ENCODE peak calls at places on chromosomes 12 and 14, in nine cellular contexts. T, Z, O, M, P, R, E, U and N are unnamed samples.

GRCh38 chr12:114869091-114869834 is 185.3 kb upstream of the TBX3 start:
- DNase-seq in T (no peak), Z (peak), O (no peak), M (no peak), P (no peak), R (no peak), E (peak), U (no peak), N (peak)

GRCh38 chr12:13087766-13088165 is 15.7 kb downstream of the GSG1 start:
- DNase-seq in T (no peak), Z (no peak), O (no peak), M (no peak), P (no peak), R (no peak), E (no peak), U (no peak), N (no peak)

GRCh38 chr12:121576851-121577391 is 3.9 kb downstream of the KDM2B start:
- DNase-seq in T (peak), Z (peak), O (no peak), M (no peak), P (no peak), R (no peak), E (peak), U (peak), N (peak)

GRCh38 chr14:92495041-92495440 is 18.5 kb upstream of the RIN3 start:
- DNase-seq in T (peak), Z (no peak), O (no peak), M (no peak), P (no peak), R (no peak), E (no peak), U (peak), N (no peak)

GRCh38 chr14:85622986-85623385 is 93.0 kb downstream of the FLRT2 start:
- DNase-seq in T (no peak), Z (no peak), O (no peak), M (no peak), P (no peak), R (no peak), E (no peak), U (no peak), N (no peak)

GRCh38 chr12:57766464-57767311 is at the start of gene CYP27B1:
- DNase-seq in T (peak), Z (no peak), O (no peak), M (no peak), P (no peak), R (no peak), E (no peak), U (peak), N (peak)

GRCh38 chr14:25833341-25834121 is 764.3 kb downstream of the NOVA1 start:
- DNase-seq in T (peak), Z (peak), O (peak), M (peak), P (no peak), R (no peak), E (no peak), U (peak), N (peak)

GRCh38 chr12:75953312-75953906 is 78.2 kb downstream of the PHLDA1 start:
- DNase-seq in T (peak), Z (peak), O (no peak), M (no peak), P (no peak), R (no peak), E (peak), U (peak), N (peak)

GRCh38 chr14:106134901-106135300 is 608.5 kb downstream of the TMEM121 start:
- DNase-seq in T (no peak), Z (no peak), O (no peak), M (no peak), P (no peak), R (no peak), E (no peak), U (no peak), N (no peak)

GRCh38 chr14:69117020-69117767 is 35.7 kb downstream of the DCAF5 start:
- DNase-seq in T (no peak), Z (no peak), O (no peak), M (no peak), P (no peak), R (no peak), E (no peak), U (no peak), N (no peak)

DNA sequence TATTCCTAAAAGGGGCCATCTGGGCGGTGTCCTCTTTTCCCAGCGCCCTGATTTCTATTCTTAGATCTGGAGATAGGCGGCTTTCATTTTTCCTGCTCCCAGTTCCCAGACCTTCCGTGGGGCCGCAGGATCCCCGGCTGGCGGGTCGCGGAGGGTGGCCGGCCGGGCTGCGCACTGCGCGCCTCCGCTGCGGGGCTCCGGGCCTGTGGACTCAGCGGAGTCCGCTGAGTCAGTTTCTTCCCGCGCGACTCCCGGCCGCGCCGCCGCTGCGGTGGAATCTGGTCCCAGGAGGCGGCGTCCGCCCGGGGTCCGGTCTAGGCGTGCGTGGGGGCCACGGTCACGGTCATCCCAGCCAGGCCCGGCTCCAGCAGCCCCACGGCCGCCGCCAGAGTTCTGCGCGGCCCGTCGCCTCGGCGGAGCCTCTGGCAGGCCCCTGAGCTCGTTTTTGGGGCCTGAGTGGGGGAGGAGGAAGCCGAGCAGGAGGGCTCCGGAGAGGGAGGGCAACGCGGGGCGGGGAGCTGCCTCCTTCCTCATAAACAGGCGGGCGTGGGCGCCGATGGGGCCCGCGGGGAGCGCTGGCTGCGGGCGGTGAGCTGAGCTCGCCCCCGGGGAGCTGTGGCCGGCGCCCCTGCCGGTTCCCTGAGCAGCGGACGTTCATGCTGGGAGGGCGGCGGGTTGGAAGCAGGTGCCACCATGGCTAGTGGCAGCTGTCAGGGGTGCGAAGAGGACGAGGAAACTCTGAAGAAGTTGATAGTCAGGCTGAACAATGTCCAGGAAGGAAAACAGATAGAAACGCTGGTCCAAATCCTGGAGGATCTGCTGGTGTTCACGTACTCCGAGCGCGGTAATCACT is at the start of gene LRRK2:
- DNase-seq in T (peak), Z (peak), O (peak), M (peak), P (peak), R (peak), E (peak), U (peak), N (peak)
- TF ChIP-seq CTCF in T (no peak), Z (peak), O (no peak), M (peak), P (no peak), R (no peak), E (peak), U (no peak), N (no peak)

GRCh38 chr14:102063808-102064429 is 22.9 kb downstream of the HSP90AA1 start:
- DNase-seq in T (no peak), Z (no peak), O (no peak), M (no peak), P (no peak), R (no peak), E (no peak), U (no peak), N (no peak)
- H3K4me3 ChIP-seq in T (no peak), Z (no peak), O (no peak), M (no peak), P (no peak), R (no peak), E (no peak), U (no peak), N (no peak)

DNA sequence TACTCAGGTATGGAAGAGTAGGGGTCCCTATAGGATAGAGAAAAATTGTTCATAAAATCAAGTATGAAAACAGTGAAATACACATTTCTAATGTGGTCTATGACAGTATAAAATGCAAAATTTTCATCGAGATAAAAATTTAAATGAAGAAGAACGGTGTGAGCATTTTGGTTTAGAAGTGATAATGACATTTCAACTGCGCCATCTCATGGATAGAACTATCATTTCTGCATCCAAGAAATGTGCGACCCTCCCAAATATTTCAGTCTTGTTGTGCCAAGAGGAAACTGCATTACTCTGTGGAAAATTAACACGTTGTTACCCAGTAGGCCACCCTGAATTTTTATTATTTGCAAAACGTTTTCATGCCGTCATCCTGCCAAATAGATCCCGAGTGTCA is 108.8 kb downstream of the CRACR2A start:
- DNase-seq in T (no peak), Z (no peak), O (no peak), M (no peak), P (no peak), R (no peak), E (no peak), U (no peak), N (no peak)
- TF ChIP-seq CTCF in T (no peak), Z (peak), O (no peak), M (peak), P (no peak), R (no peak), E (no peak), U (no peak), N (no peak)

GRCh38 chr12:123764109-123764508 is 2.0 kb downstream of the DNAH10 start:
- DNase-seq in T (no peak), Z (no peak), O (no peak), M (no peak), P (no peak), R (no peak), E (no peak), U (no peak), N (no peak)

GRCh38 chr12:123765504-123766035 is 3.5 kb downstream of the DNAH10 start:
- DNase-seq in T (no peak), Z (no peak), O (no peak), M (no peak), P (no peak), R (no peak), E (no peak), U (no peak), N (no peak)

GRCh38 chr12:123763093-123763492 is 992 bp downstream of the DNAH10 start:
- DNase-seq in T (no peak), Z (no peak), O (no peak), M (no peak), P (no peak), R (no peak), E (no peak), U (peak), N (no peak)

GRCh38 chr12:123761841-123762714 is at the start of gene DNAH10:
- DNase-seq in T (peak), Z (no peak), O (no peak), M (peak), P (peak), R (peak), E (no peak), U (peak), N (peak)

DNA sequence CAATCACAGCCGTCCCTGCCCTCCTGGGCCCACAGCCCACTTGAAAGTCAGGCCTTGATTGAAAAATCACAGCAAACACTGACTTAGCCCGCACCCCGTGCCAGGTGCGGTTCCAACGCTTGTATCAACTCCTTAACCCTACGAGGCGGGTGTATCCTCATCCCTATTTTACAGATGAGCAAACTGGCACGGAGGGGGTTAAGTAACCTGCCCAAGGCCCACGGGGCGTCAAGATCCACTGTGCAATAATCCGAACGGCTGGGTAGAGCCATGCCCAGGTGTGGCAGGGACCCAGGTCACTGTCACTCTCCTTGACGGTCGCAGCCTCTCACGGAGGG is 583 bp downstream of the DNAH10 start:
- DNase-seq in T (no peak), Z (no peak), O (no peak), M (no peak), P (no peak), R (no peak), E (no peak), U (no peak), N (no peak)
- H3K4me3 ChIP-seq in T (peak), Z (no peak), O (peak), M (no peak), P (peak), R (peak), E (no peak), U (peak), N (peak)

GRCh38 chr14:28776482-28777266 is 10.1 kb downstream of the FOXG1 start:
- DNase-seq in T (no peak), Z (no peak), O (no peak), M (no peak), P (no peak), R (no peak), E (no peak), U (no peak), N (no peak)

GRCh38 chr14:28774764-28775738 is 8.5 kb downstream of the FOXG1 start:
- DNase-seq in T (no peak), Z (no peak), O (no peak), M (no peak), P (no peak), R (no peak), E (no peak), U (no peak), N (no peak)

GRCh38 chr14:28772613-28773012 is 6.0 kb downstream of the FOXG1 start:
- DNase-seq in T (no peak), Z (no peak), O (no peak), M (no peak), P (no peak), R (no peak), E (no peak), U (no peak), N (no peak)

GRCh38 chr14:28773176-28773575 is 6.6 kb downstream of the FOXG1 start:
- DNase-seq in T (no peak), Z (no peak), O (no peak), M (no peak), P (no peak), R (no peak), E (no peak), U (no peak), N (no peak)

DNA sequence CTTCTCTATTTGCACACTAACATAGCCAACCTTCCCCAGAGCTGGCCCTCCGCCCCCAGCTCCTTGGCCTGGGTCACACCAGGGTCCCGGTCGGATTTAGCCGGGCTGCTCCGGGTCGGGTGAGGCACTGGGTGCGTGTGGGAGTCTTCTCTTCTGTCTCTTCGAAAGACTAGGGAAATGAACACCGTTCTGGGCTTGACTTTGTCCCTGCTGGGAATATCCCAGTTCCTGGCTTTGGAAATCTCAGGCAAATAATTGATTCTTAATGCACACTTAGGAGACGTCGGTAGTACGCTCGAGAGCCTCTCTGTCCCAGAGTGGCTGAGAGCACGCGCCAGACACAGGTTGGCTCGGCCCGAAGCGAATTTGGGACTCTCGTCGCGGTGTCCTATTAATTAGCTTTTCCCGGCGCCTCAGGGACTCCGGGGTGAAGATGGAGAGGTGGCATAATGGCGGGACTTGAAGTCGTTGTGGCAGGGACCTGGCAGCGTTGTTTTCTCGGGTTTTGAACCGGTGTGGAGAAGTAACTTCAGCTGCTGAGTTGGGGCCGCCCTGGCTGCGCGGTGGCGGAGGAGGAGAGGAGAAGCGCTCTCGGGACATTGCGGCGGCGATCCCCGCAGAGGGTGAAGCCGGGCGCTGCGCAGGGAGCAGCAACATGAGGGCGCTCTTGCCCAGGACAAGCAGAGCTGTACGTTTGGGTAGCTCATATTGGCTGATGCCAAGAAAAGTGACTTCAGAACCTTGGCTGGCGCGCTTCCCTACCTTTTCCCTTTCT is 7.5 kb downstream of the FOXG1 start:
- DNase-seq in T (peak), Z (peak), O (no peak), M (no peak), P (no peak), R (no peak), E (no peak), U (peak), N (peak)
- TF ChIP-seq CTCF in T (peak), Z (peak), O (no peak), M (no peak), P (no peak), R (no peak), E (peak), U (peak), N (peak)

GRCh38 chr14:91012050-91012449 is 48.4 kb downstream of the RPS6KA5 start:
- DNase-seq in T (no peak), Z (no peak), O (no peak), M (no peak), P (no peak), R (no peak), E (no peak), U (no peak), N (no peak)
- H3K4me3 ChIP-seq in T (no peak), Z (no peak), O (no peak), M (no peak), P (no peak), R (no peak), E (no peak), U (no peak), N (no peak)

DNA sequence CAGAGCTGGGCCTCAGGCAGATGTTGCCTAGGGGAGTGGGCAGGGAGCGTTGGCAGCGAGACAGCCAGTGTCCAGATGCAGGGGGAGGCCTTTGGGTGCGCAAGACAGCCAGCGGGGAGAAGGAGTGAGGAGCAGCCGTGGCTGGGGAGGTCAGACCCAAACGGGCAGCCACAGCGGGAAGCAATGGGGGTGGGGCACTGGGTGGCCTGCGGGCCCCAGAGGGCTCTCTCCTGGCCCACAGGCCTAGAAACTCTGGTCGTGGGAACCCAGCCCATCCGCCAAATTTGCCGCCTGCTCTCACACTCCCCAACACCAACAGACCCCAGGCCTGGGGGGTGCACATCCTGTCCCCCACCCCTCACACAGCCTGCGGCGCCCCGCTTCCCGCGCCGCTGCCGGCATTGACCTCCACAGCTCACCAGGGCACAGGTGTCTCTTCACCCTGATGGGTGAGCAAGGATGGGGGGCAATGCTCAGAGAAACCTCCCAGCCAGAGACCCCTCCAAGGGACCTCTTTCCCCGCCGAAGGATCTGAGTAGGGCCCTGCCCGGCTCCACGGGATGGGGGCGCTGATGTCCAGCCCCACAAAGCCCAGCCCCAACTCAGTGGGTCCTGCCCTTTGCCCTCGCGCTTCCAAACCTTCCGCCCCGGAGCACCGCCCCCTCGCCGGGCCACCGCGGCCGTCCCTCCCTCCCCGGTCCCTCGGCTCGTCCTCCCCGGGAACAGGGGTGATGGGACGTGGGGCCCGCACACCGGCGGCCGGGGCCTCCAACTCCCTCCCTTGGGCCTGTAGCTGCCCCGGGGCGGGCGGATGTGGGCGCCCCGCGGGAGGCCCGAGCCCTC is 781 bp downstream of the HDAC7 start:
- DNase-seq in T (no peak), Z (no peak), O (peak), M (peak), P (peak), R (no peak), E (no peak), U (no peak), N (no peak)
- TF ChIP-seq CTCF in T (peak), Z (peak), O (no peak), M (peak), P (peak), R (no peak), E (peak), U (peak), N (peak)

DNA sequence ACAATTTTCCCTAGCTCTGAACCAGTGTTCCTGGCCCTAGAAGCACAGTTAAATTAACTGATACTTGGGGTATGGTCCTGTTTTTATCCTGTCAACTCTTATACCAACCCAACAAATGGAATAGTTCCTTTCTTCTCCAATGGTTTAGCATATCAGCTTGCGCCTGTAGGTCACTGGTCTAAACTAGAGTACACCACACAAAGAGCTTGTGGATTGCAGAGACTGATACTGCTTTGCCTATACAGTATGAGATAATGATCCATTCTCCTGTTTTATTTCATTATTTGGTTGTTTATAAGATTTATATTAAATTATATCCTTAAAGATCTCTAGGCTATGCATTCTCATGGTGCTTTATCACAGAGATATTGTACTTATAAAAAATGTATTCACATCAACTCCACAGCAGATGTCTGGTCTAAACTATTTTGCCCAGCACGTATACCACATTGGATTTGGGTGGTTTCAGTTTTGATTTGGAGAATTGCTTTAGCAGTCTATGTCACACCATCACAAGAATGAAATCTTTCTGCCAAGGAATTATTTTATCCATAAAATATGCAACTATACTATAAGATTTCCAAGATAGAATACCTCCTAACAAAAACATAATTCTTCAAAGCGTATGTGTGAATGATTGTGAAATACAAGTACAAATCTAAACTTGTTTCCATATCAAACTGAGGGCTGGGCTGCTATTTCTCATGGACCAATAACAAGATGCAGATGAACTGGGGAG is 142.1 kb downstream of the SLC16A7 start:
- DNase-seq in T (peak), Z (no peak), O (no peak), M (no peak), P (no peak), R (no peak), E (no peak), U (peak), N (peak)
- H3K4me3 ChIP-seq in T (no peak), Z (no peak), O (no peak), M (no peak), P (no peak), R (no peak), E (no peak), U (no peak), N (no peak)

GRCh38 chr12:52319097-52319496 is 2.1 kb downstream of the KRT83 start:
- DNase-seq in T (peak), Z (no peak), O (no peak), M (peak), P (no peak), R (no peak), E (no peak), U (no peak), N (no peak)
- TF ChIP-seq CTCF in T (peak), Z (no peak), O (no peak), M (no peak), P (no peak), R (no peak), E (peak), U (peak), N (no peak)